ENCODE peak calls at places on chromosomes 2 and 18, in six cellular contexts. F, C, A, N, L and H are unnamed samples.
A peak's percentile ranks its signal among the peaks of the same experiment; 100 is the strongest.

GRCh38 chr2:69118609-69119008 is 105.6 kb downstream of the ANTXR1 start:
- DNase-seq in L (no peak), N (no peak), C (no peak), A (no peak), F (no peak), H (no peak)

GRCh38 chr18:21826196-21826595 is 85.6 kb downstream of the MIB1 start:
- DNase-seq in C (no peak), L (no peak), F (no peak), N (peak; percentile 66), A (no peak), H (peak; percentile 86)

GRCh38 chr2:127105656-127106456 is 1.1 kb downstream of the BIN1 start:
- DNase-seq in F (no peak), C (no peak), N (peak; percentile 47), A (no peak), L (no peak), H (peak; percentile 64)

GRCh38 chr18:76979906-76980305 is 152.7 kb downstream of the MBP start:
- DNase-seq in N (no peak), A (no peak), C (no peak), F (no peak), L (no peak), H (no peak)

GRCh38 chr2:17813015-17813741 is 3.1 kb upstream of the MSGN1 start:
- DNase-seq in N (peak; percentile 3), F (no peak), A (no peak), L (no peak), C (no peak), H (peak; percentile 69)

GRCh38 chr2:26911911-26912861 is 58.3 kb upstream of the MAPRE3 start:
- DNase-seq in N (no peak), F (peak; percentile 34), L (peak; percentile 32), A (no peak), C (no peak), H (no peak)

GRCh38 chr2:176281267-176281666 is 12.0 kb downstream of the MTX2 start:
- DNase-seq in A (no peak), L (no peak), N (peak; percentile 24), F (no peak), C (no peak), H (peak; percentile 89)

GRCh38 chr2:9811679-9812511 is 31.4 kb upstream of the TAF1B start:
- DNase-seq in C (no peak), A (no peak), F (no peak), L (no peak), N (no peak), H (no peak)

GRCh38 chr2:33448216-33448899 is 28.1 kb upstream of the RASGRP3 start:
- DNase-seq in C (no peak), F (no peak), A (no peak), L (no peak), N (no peak), H (no peak)

GRCh38 chr2:188519133-188519532 is 227.5 kb downstream of the GULP1 start:
- DNase-seq in A (no peak), F (no peak), C (no peak), L (no peak), N (no peak), H (peak; percentile 73)

GRCh38 chr2:238967031-238967977 is 119.4 kb downstream of the TWIST2 start:
- DNase-seq in C (no peak), L (no peak), A (no peak), F (no peak), N (no peak), H (no peak)

GRCh38 chr2:109239720-109240119 is 110.7 kb downstream of the SH3RF3 start:
- DNase-seq in A (no peak), N (peak; percentile 48), F (no peak), C (no peak), L (no peak), H (peak; percentile 73)

GRCh38 chr2:68766378-68766845 is 31.8 kb downstream of the ARHGAP25 start:
- DNase-seq in C (no peak), L (no peak), F (no peak), A (peak; percentile 80), N (no peak), H (no peak)

GRCh38 chr2:190088917-190089316 is 26.4 kb upstream of the MSTN start:
- DNase-seq in A (peak; percentile 27), L (no peak), F (no peak), C (no peak), N (peak; percentile 78), H (peak; percentile 81)

GRCh38 chr18:8969639-8970378 is 132.7 kb upstream of the NDUFV2 start:
- DNase-seq in F (no peak), N (no peak), A (no peak), C (no peak), L (no peak), H (no peak)

GRCh38 chr18:36518839-36519238 is 221.3 kb downstream of the FHOD3 start:
- DNase-seq in L (no peak), N (no peak), A (no peak), F (no peak), C (no peak), H (no peak)

GRCh38 chr18:9824474-9824832 is 61.3 kb upstream of the TXNDC2 start:
- DNase-seq in A (no peak), C (no peak), N (no peak), F (no peak), L (no peak), H (peak; percentile 50)

GRCh38 chr2:12950957-12951656 is 234.4 kb downstream of the TRIB2 start:
- DNase-seq in A (no peak), N (no peak), F (no peak), L (no peak), C (no peak), H (peak; percentile 33)

GRCh38 chr2:179703702-179704101 is 157.7 kb downstream of the ZNF385B start:
- DNase-seq in C (no peak), A (no peak), N (no peak), L (no peak), F (no peak), H (no peak)

GRCh38 chr2:238161291-238162051 is 2.7 kb downstream of the ERFE start:
- DNase-seq in L (no peak), A (no peak), F (no peak), N (no peak), C (no peak), H (no peak)

GRCh38 chr2:62084823-62085222 is 111.1 kb upstream of the B3GNT2 start:
- DNase-seq in L (no peak), C (no peak), A (no peak), F (no peak), N (no peak), H (no peak)

GRCh38 chr2:118878531-118879149 is 31.2 kb upstream of the EN1 start:
- DNase-seq in F (no peak), C (no peak), A (no peak), L (no peak), N (no peak), H (no peak)

GRCh38 chr2:147273106-147273505 is 571.7 kb upstream of the ACVR2A start:
- DNase-seq in A (no peak), N (no peak), F (no peak), L (no peak), C (no peak), H (no peak)

GRCh38 chr2:12507295-12507694 is 209.4 kb upstream of the TRIB2 start:
- DNase-seq in C (no peak), L (no peak), N (no peak), A (no peak), F (no peak), H (peak; percentile 90)

GRCh38 chr2:216695401-216695821 is at the start of gene IGFBP5:
- DNase-seq in A (no peak), L (peak; percentile 33), N (no peak), C (no peak), F (peak; percentile 46), H (peak; percentile 73)

GRCh38 chr2:225864394-225864793 is 464.9 kb downstream of the NYAP2 start:
- DNase-seq in C (no peak), F (no peak), N (no peak), L (no peak), A (no peak), H (no peak)

GRCh38 chr2:217511850-217512249 is 490.9 kb downstream of the TNS1 start:
- DNase-seq in F (no peak), A (no peak), N (no peak), L (no peak), C (no peak), H (no peak)